ENCODE peak calls at places on chromosomes 5 and 9, in six cellular contexts. E is uterus, J is Peyer's patch, X is colonic mucosa, K is neural progenitor cell, G is IMR-90. D is an unnamed sample.

GRCh38 chr5:143723159-143723558 is 88.8 kb upstream of the HMHB1 start:
- DNase-seq in J (no peak), E (no peak), X (no peak), K (no peak), G (no peak), D (no peak)

GRCh38 chr5:125012727-125013451 is 266.4 kb upstream of the ZNF608 start:
- DNase-seq in J (no peak), E (no peak), G (no peak), K (no peak), X (no peak), D (no peak)

GRCh38 chr9:128824911-128825310 is 4.7 kb downstream of the SPOUT1 start:
- DNase-seq in G (no peak), K (no peak), X (no peak), J (no peak), E (no peak), D (no peak)

GRCh38 chr5:68149189-68149588 is 66.4 kb upstream of the PIK3R1 start:
- DNase-seq in E (no peak), X (no peak), J (no peak), G (peak; percentile 83), K (no peak), D (no peak)

GRCh38 chr9:76926324-76926731 is 20.4 kb upstream of the PRUNE2 start:
- DNase-seq in X (no peak), G (peak; percentile 88), K (no peak), E (no peak), J (no peak), D (no peak)

GRCh38 chr5:67093259-67093658 is 103.3 kb downstream of the CD180 start:
- DNase-seq in J (no peak), X (no peak), E (no peak), G (no peak), K (no peak), D (no peak)

GRCh38 chr9:18149457-18150011 is 324.4 kb upstream of the ADAMTSL1 start:
- DNase-seq in E (no peak), G (peak; percentile 8), K (no peak), X (no peak), J (no peak), D (no peak)

GRCh38 chr5:110347781-110348180 is 378.7 kb downstream of the TMEM232 start:
- DNase-seq in E (no peak), G (no peak), K (no peak), X (no peak), J (no peak), D (no peak)

GRCh38 chr5:55675119-55675518 is 37.0 kb downstream of the SLC38A9 start:
- DNase-seq in X (no peak), G (peak; percentile 3), K (no peak), E (no peak), J (no peak), D (no peak)

DNA sequence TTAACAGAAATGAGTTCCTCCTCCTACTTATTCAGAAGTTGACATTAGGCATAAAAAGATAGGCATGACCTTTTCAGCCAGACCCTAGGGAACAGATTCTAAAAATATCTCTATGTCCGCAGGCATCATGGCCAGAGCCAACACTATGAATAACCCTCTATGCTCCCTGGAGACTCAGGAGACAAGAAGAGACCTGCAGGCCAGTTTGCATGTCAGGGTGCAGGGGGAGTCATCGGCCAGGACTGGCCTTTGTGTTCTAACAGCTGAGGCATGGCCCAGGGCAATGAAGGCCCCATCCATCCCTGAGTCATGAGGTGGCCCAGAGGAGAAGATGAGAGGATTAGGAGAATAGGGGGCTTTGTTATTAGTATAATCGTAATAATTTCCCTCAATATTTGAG is 93.8 kb downstream of the TMEM215 start:
- DNase-seq in X (no peak), E (no peak), G (no peak), J (no peak), K (no peak), D (no peak)
- H3K36me3 ChIP-seq in X (no peaks in the 10 kb centered on the region), E (no peaks in the 10 kb centered on the region), G (no peaks in the 10 kb centered on the region), J (no peaks in the 10 kb centered on the region), K (no peaks in the 10 kb centered on the region), D (no peaks in the 10 kb centered on the region)

GRCh38 chr5:95922798-95923197 is 38.9 kb downstream of the ELL2 start:
- DNase-seq in J (no peak), K (no peak), X (no peak), E (no peak), G (no peak), D (no peak)
- H3K4me1 ChIP-seq in J (no peaks in the 10 kb centered on the region), K (peaks cover 14% of the 10 kb centered on the region), X (no peaks in the 10 kb centered on the region), E (no peaks in the 10 kb centered on the region), G (peaks cover 21% of the 10 kb centered on the region), D (peaks cover 63% of the 10 kb centered on the region)

DNA sequence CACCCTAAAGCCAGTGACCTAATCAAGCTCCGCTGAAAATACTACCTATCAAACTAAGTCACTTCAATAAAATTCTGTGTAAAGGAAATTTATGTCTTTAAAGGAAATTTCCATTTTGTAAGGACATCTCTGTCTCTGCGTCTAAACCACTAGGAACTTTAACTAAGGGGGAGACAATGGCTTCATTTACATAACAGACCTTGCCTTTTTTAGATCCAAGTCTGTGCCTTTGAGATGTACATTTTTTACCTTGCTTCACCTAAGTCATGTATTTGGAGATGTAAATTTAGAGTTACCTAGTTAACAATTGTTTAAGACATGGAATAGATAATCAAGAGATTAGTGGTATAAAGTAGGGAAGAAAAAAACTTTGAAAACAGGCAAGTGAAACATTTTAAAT is 10.2 kb upstream of the GLT6D1 start:
- DNase-seq in E (no peak), J (no peak), K (no peak), X (no peak), G (no peak), D (no peak)
- H3K9me3 ChIP-seq in E (no peaks in the 10 kb centered on the region), J (no peaks in the 10 kb centered on the region), K (peaks cover 4% of the 10 kb centered on the region), X (peaks cover 5% of the 10 kb centered on the region), G (peaks cover 25% of the 10 kb centered on the region), D (peaks cover 29% of the 10 kb centered on the region)

DNA sequence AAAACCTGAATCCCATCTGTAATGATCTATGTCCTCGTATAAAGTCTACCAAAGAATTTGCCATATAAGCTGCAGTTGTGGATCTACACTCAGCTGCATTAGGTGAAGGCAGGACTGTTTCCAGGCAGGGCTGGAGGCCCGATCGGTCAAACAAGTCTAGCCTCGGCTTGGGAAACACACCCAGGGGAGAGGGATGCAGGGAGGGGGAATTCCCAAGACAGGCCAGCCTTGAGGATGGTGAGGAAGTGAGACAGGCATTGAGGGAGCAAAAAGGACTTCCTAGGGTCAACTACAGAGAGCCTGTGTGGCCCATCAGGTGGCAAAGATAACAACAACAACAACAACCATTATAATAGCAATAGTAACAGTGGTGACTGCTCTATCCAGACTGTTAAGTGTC is 174.1 kb upstream of the FSTL4 start:
- DNase-seq in G (no peak), J (no peak), E (no peak), K (no peak), X (no peak), D (no peak)
- H3K36me3 ChIP-seq in G (no peaks in the 10 kb centered on the region), J (no peaks in the 10 kb centered on the region), E (no peaks in the 10 kb centered on the region), K (no peaks in the 10 kb centered on the region), X (no peaks in the 10 kb centered on the region), D (no peaks in the 10 kb centered on the region)

DNA sequence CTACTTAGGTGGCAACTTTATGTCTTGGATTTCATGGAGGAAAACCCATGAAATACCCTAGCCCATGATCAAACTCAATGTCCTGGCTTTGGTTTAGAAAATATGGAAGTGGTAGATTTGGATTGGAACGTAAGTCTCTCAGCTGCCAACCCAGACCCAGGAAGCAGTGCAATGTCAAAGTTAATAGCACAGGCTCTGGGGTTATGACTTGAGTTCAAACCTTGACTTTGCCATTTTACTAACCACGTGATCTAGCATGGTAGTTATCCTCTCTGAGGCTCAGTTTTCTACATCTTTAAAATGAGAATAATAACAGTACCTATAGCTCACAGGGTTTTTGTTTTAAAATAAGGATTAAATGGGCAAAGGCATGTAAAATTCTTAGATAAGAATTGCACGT is 13.8 kb downstream of the FYB1 start:
- DNase-seq in K (no peak), J (no peak), X (no peak), E (no peak), G (no peak), D (no peak)
- H3K4me1 ChIP-seq in K (no peaks in the 10 kb centered on the region), J (no peaks in the 10 kb centered on the region), X (no peaks in the 10 kb centered on the region), E (no peaks in the 10 kb centered on the region), G (no peaks in the 10 kb centered on the region), D (no peaks in the 10 kb centered on the region)

DNA sequence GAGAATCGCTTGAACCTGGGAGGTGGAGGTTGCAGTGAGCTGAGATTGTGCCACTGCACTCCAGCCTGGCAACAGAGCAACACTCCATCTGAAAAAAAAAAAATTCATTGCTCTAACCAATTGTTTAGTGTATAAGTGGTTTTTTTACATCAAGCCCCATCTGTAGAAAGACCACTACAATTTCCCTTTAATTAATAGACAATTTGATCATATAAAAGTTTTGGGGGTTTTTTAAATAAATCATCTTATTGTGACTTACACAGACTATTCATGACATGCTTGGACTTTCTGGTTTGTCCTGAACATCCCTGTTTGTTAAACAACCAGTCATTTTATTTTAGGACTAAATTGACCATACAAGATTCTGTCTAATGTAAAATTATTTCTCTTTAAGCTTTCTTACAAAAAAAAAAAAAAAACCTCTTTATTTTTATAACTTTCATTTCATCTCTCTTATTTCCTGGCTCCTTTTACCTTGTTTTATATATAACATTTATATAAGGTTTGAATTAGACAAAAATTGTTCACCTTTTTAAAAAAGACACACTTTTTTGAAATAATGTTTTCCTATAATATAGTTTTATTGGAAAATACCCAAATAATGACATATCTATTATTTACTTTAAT is 9.8 kb upstream of the FANCC start:
- DNase-seq in J (no peak), G (no peak), K (no peak), E (no peak), X (no peak), D (no peak)
- H3K9me3 ChIP-seq in J (no peaks in the 10 kb centered on the region), G (peaks cover 6% of the 10 kb centered on the region), K (peaks cover 38% of the 10 kb centered on the region), E (no peaks in the 10 kb centered on the region), X (no peaks in the 10 kb centered on the region), D (peaks cover 7% of the 10 kb centered on the region)

DNA sequence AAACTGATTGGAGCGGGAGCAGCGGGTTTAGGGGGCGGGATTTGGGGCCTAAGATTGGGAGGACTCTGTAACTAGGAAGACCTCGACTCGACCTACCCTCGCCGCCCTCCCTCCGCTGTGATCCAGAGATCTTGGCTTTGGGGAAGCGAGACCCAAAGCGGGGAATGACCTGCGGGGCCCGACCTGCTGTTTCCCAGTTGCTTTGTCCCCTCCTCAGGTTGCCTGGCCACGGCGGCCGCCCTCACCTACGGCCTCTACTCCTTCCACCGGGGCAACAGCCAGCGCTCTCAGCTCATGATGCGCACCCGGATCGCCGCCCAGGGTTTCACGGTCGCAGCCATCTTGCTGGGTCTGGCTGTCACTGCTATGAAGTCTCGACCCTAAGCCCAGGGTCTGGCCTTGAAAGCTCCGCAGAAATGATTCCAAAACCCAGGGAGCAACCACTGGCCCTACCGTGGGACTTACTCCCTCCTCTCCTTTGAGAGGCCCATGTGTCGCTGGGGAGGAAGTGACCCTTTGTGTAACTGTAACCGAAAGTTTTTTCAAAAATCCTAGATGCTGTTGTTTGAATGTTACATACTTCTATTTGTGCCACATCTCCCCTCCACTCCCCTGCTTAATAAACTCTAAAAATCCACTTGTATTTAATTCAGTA is 690 bp downstream of the HIGD2A start:
- DNase-seq in E (no peak), K (no peak), J (no peak), G (no peak), X (no peak), D (no peak)
- H3K36me3 ChIP-seq in E (no peaks in the 10 kb centered on the region), K (no peaks in the 10 kb centered on the region), J (no peaks in the 10 kb centered on the region), G (peaks cover 33% of the 10 kb centered on the region), X (no peaks in the 10 kb centered on the region), D (peaks cover 79% of the 10 kb centered on the region)

D was measured in RWPE2.